ENCODE peak calls at places on chromosomes 2 and 18, in four cellular contexts. F, D, V and S are unnamed samples.

GRCh38 chr2:188378551-188378950 is 86.9 kb downstream of the GULP1 start:
- DNase-seq in V (no peak), F (no peak), D (no peak), S (no peak)

GRCh38 chr2:189149981-189150380 is 29.6 kb downstream of the COL5A2 start:
- DNase-seq in F (no peak), V (no peak), D (no peak), S (no peak)

GRCh38 chr2:229695971-229696370 is 18.4 kb downstream of the DNER start:
- DNase-seq in V (no peak), F (no peak), D (no peak), S (no peak)

GRCh38 chr18:58850784-58851469 is 13.8 kb upstream of the ZNF532 start:
- DNase-seq in V (no peak), D (no peak), F (no peak), S (no peak)

GRCh38 chr2:197306691-197307030 is 3.9 kb downstream of the ANKRD44 start:
- DNase-seq in V (no peak), F (no peak), D (no peak), S (no peak)

GRCh38 chr2:219017166-219017931 is 24.0 kb downstream of the CFAP65 start:
- DNase-seq in F (no peak), V (no peak), D (no peak), S (no peak)

GRCh38 chr2:162245051-162245450 is 1.8 kb upstream of the FAP start:
- DNase-seq in V (no peak), F (no peak), D (no peak), S (no peak)

GRCh38 chr2:26414291-26414690 is 12.6 kb downstream of the DRC1 start:
- DNase-seq in F (no peak), V (no peak), D (no peak), S (no peak)

GRCh38 chr2:102291221-102292075 is 19.9 kb upstream of the IL1RL1 start:
- DNase-seq in F (no peak), V (no peak), D (no peak), S (no peak)

GRCh38 chr2:19787134-19787533 is 114.6 kb downstream of the TTC32 start:
- DNase-seq in V (no peak), D (no peak), F (no peak), S (no peak)

GRCh38 chr18:25248755-25249154 is 103.2 kb downstream of the ZNF521 start:
- DNase-seq in V (no peak), F (no peak), D (no peak), S (no peak)

GRCh38 chr2:219293736-219294201 is 14.6 kb downstream of the DNAJB2 start:
- DNase-seq in V (no peak), F (no peak), D (no peak), S (no peak)

GRCh38 chr2:17709897-17710296 is 43.7 kb downstream of the SMC6 start:
- DNase-seq in D (no peak), F (no peak), V (no peak), S (no peak)

GRCh38 chr2:240670950-240671349 is 11.7 kb downstream of the AQP12B start:
- DNase-seq in F (no peak), D (no peak), V (no peak), S (no peak)

GRCh38 chr2:10220516-10221391 is 82.0 kb upstream of the HPCAL1 start:
- DNase-seq in V (no peak), F (no peak), D (peak; percentile 45), S (peak; percentile 48)

GRCh38 chr2:239639366-239640185 is 238.8 kb upstream of the HDAC4 start:
- DNase-seq in V (no peak), D (no peak), F (no peak), S (no peak)

GRCh38 chr18:50700245-50701165 is 119.3 kb downstream of the MRO start:
- DNase-seq in D (no peak), V (no peak), F (no peak), S (no peak)

GRCh38 chr18:46155652-46156051 is 51.5 kb downstream of the HAUS1 start:
- DNase-seq in F (no peak), D (no peak), V (no peak), S (no peak)

GRCh38 chr18:23204589-23205235 is 69.4 kb downstream of the CABLES1 start:
- DNase-seq in F (no peak), V (no peak), D (no peak), S (no peak)
- TF ChIP-seq USF1 in F (no peak), V (no peak), D (no peak), S (no peak)

GRCh38 chr2:8520791-8521344 is 161.0 kb upstream of the ID2 start:
- DNase-seq in V (no peak), F (no peak), D (no peak), S (no peak)
- TF ChIP-seq USF1 in V (no peak), F (no peak), D (no peak), S (no peak)

DNA sequence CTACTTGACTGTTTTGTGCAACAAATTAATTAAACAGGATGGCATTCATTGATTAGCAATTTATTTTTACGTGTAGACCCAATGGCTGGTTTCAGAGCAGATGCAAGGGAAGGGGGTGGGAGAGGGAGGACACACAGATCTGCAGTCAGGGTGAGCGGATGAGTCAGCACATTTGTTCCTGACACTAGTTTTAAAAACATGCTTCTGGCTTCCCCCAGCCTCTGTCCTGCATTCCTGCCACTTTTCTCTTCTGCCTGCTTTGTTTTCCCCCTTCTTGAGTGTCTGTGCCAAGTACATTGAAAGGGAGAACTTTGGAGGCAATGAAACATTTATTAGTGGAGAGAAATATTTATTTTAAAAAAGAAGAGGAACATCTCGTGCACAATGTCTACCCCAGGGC is 52.1 kb downstream of the NRP2 start:
- DNase-seq in D (peak; percentile 41), V (no peak), F (no peak), S (peak; percentile 57)
- TF ChIP-seq USF1 in D (no peak), V (no peak), F (no peak), S (no peak)

DNA sequence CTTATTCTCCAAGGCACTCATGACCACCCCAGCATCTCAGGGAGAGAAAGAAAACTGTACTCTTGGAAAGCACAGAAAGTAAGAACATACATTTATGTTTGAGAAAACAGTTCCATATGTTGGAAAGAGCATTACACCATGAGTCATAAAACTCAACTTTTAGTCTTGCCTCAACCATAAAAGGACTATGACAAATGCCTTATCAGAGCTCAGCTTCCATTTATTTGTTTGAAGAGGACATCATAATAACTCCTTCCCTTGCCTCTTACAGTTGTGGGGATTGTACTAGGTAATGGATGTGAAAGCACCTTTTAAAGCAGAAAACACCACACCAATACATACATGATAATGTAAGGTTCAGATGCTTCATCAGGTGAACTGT is 370.8 kb downstream of the LNPK start:
- DNase-seq in V (no peak), D (no peak), F (no peak), S (no peak)
- TF ChIP-seq USF1 in V (no peak), D (no peak), F (no peak), S (no peak)

GRCh38 chr2:120404941-120405768 is 59.2 kb downstream of the INHBB start:
- DNase-seq in F (no peak), D (no peak), V (no peak), S (no peak)
- TF ChIP-seq USF1 in F (no peak), D (no peak), V (no peak), S (no peak)

DNA sequence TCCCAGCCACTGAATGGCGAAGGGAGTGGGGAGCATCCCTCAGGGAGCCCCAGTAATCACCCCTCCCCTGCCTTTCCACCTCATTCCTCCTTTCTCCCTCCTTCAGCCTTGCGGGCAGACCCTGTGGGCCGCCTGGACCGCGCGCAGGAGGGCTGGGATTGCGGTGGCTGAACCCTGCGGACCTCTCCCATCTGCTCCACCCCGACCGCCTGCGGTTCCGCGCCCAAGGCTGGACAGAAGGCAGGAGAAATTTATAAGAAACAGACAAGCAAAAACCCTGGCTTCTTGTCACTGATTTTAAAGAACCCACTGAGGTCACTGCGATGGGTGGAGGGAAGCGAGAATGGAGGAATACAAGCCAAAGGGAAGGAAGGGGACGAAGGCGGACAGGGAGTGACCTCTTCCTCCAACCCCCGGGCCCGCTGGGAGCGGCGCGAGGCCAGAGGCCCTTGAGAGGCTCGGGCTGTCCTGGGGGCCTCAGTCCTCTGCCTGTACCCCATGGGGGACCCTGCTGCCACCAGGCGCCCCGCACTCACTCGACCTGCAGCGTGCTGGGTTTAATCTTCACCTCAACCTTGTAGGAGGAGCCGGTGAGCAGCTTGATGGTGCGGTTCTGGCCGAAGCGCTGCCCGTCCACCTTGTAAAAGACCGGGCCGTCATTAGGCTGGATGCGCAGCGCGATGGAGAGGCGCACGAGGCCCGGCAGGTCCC is 908 bp downstream of the CNRIP1 start:
- DNase-seq in F (no peak), D (no peak), V (no peak), S (peak; percentile 63)
- TF ChIP-seq USF1 in F (no peak), D (no peak), V (no peak), S (no peak)

DNA sequence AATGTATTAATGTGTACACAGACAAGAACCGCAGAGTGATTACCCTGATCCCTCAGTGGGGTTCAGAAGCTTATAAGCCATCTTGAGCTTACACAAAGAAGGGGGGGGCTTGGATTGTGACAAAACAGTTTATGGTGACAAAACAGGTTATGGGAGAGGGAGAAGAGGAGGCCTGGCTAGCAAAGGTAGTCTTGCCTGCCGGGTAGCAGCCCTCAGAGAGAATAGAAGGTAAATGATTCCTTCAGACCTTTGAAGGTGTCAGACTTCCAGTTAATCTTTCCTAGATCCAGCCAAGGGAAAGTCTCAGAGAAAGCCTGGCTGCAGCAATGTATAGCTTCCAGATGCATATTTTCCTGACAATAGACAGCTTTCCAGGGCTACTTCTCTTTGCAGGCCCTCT is 44.6 kb upstream of the RAPH1 start:
- DNase-seq in F (no peak), V (no peak), D (no peak), S (no peak)
- TF ChIP-seq USF1 in F (no peak), V (no peak), D (no peak), S (no peak)

DNA sequence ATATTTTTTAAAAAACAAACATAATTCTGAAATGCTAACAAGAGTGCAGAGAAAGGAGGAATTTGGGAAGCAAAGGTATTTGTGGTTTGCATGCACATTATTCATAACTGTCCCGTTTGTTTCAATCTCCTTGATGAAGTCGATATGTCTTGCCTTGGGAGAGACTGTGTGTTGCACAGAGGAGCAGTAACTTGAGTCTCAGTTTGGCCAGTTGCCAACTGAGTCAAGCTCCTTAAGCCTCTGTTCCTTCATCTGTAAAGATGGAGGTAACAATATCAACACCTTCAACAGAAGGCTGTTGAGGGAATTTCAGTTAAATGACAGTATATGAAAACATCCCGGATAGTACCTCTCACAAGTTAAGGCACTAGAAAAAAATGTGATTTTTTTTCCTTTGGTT is 226.2 kb downstream of the ASXL3 start:
- DNase-seq in V (no peak), F (no peak), D (no peak), S (no peak)
- TF ChIP-seq USF1 in V (no peak), F (no peak), D (no peak), S (no peak)

GRCh38 chr2:190697421-190697820 is 48.5 kb downstream of the NAB1 start:
- DNase-seq in V (no peak), D (no peak), F (no peak), S (no peak)

GRCh38 chr2:190695739-190696138 is 46.9 kb downstream of the NAB1 start:
- DNase-seq in V (no peak), D (no peak), F (no peak), S (no peak)

GRCh38 chr2:190694479-190694878 is 45.6 kb downstream of the NAB1 start:
- DNase-seq in V (no peak), F (no peak), D (no peak), S (no peak)

GRCh38 chr2:190698895-190699294 is 50.0 kb downstream of the NAB1 start:
- DNase-seq in F (peak; percentile 39), V (no peak), D (no peak), S (no peak)

GRCh38 chr2:190696792-190697398 is 48.0 kb downstream of the NAB1 start:
- DNase-seq in D (no peak), V (no peak), F (peak; percentile 19), S (no peak)
- TF ChIP-seq USF1 in D (no peak), V (no peak), F (no peak), S (no peak)